ENCODE peak calls at places on chromosomes 3 and 15, in seven cellular contexts. P, J, S, X, A, B and Q are unnamed samples.

GRCh38 chr3:161559177-161559998 is 62.8 kb downstream of the OTOL1 start:
- DNase-seq in P (peak; percentile 45), J (no peak), S (peak; percentile 70), X (peak; percentile 64), A (peak; percentile 46), B (peak; percentile 75), Q (peak; percentile 36)

GRCh38 chr3:42033741-42034140 is 57.4 kb upstream of the TRAK1 start:
- DNase-seq in P (peak; percentile 57), J (no peak), S (no peak), X (peak; percentile 63), A (no peak), B (peak; percentile 59), Q (peak; percentile 52)

GRCh38 chr15:35195649-35196048 is 110.6 kb upstream of the NANOGP8 start:
- DNase-seq in P (no peak), J (no peak), S (no peak), X (no peak), A (no peak), B (no peak), Q (no peak)

GRCh38 chr3:176935524-176935923 is 261.8 kb downstream of the TBL1XR1 start:
- DNase-seq in P (no peak), J (no peak), S (no peak), X (no peak), A (no peak), B (no peak), Q (no peak)

GRCh38 chr15:80152896-80153876 is at the start of gene FAH:
- DNase-seq in P (peak; percentile 48), J (no peak), S (peak; percentile 62), X (peak; percentile 62), A (no peak), B (peak; percentile 41), Q (peak; percentile 57)

GRCh38 chr3:55483196-55484095 is 3.7 kb downstream of the WNT5A start:
- DNase-seq in P (no peak), J (no peak), S (no peak), X (no peak), A (no peak), B (no peak), Q (no peak)

GRCh38 chr15:92452143-92452542 is 58.5 kb downstream of the ST8SIA2 start:
- DNase-seq in P (no peak), J (no peak), S (no peak), X (no peak), A (no peak), B (no peak), Q (no peak)

GRCh38 chr15:97654677-97655076 is 305.8 kb upstream of the ARRDC4 start:
- DNase-seq in P (no peak), J (no peak), S (no peak), X (no peak), A (no peak), B (no peak), Q (no peak)

GRCh38 chr15:29813009-29813408 is 9.3 kb downstream of the TJP1 start:
- DNase-seq in P (peak; percentile 33), J (no peak), S (no peak), X (no peak), A (no peak), B (peak; percentile 54), Q (no peak)

GRCh38 chr15:51536965-51537574 is 85.5 kb downstream of the DMXL2 start:
- DNase-seq in P (no peak), J (no peak), S (peak; percentile 17), X (peak; percentile 52), A (peak; percentile 40), B (peak; percentile 33), Q (peak; percentile 51)

GRCh38 chr3:20125912-20126311 is 60.1 kb downstream of the SGO1 start:
- DNase-seq in P (no peak), J (no peak), S (no peak), X (no peak), A (no peak), B (no peak), Q (no peak)

GRCh38 chr3:129441215-129441614 is 1.2 kb downstream of the IFT122 start:
- DNase-seq in P (no peak), J (no peak), S (no peak), X (peak; percentile 30), A (no peak), B (no peak), Q (no peak)

GRCh38 chr15:85000937-85001336 is 19.3 kb downstream of the PDE8A start:
- DNase-seq in P (no peak), J (no peak), S (no peak), X (no peak), A (no peak), B (no peak), Q (no peak)

GRCh38 chr3:157837341-157837740 is 268.9 kb downstream of the SHOX2 start:
- DNase-seq in P (no peak), J (no peak), S (no peak), X (no peak), A (no peak), B (no peak), Q (no peak)

GRCh38 chr15:29668120-29668602 is 154.1 kb downstream of the TJP1 start:
- DNase-seq in P (peak; percentile 77), J (peak; percentile 68), S (peak; percentile 86), X (peak; percentile 95), A (peak; percentile 97), B (peak; percentile 95), Q (peak; percentile 85)

GRCh38 chr3:66165679-66166078 is 55.1 kb upstream of the SLC25A26 start:
- DNase-seq in P (no peak), J (no peak), S (no peak), X (no peak), A (no peak), B (no peak), Q (no peak)

GRCh38 chr3:147120029-147120428 is 286.3 kb downstream of the ZIC4 start:
- DNase-seq in P (peak; percentile 4), J (no peak), S (peak; percentile 65), X (peak; percentile 41), A (peak; percentile 10), B (peak; percentile 40), Q (peak; percentile 59)

GRCh38 chr3:144586382-144586781 is 614.8 kb downstream of the DIPK2A start:
- DNase-seq in P (peak; percentile 4), J (no peak), S (peak; percentile 9), X (peak; percentile 40), A (peak; percentile 14), B (no peak), Q (peak; percentile 76)

GRCh38 chr15:29278436-29279099 is 8.9 kb upstream of the NSMCE3 start:
- DNase-seq in P (peak; percentile 91), J (no peak), S (peak; percentile 91), X (peak; percentile 55), A (no peak), B (peak; percentile 83), Q (peak; percentile 75)

GRCh38 chr15:23690450-23690852 is 3.3 kb upstream of the NDN start:
- DNase-seq in P (peak; percentile 2), J (no peak), S (peak; percentile 38), X (peak; percentile 9), A (no peak), B (no peak), Q (peak; percentile 48)

GRCh38 chr3:54083901-54084300 is 38.5 kb upstream of the CACNA2D3 start:
- DNase-seq in P (no peak), J (no peak), S (no peak), X (no peak), A (no peak), B (no peak), Q (no peak)

GRCh38 chr3:54079314-54079713 is 43.0 kb upstream of the CACNA2D3 start:
- DNase-seq in P (no peak), J (no peak), S (no peak), X (no peak), A (no peak), B (no peak), Q (no peak)

GRCh38 chr3:54079729-54080128 is 42.6 kb upstream of the CACNA2D3 start:
- DNase-seq in P (no peak), J (no peak), S (no peak), X (no peak), A (no peak), B (no peak), Q (no peak)
- H3K4me3 ChIP-seq in P (no peak overlapping the region), J (no peak overlapping the region), S (no peak overlapping the region), X (no peak overlapping the region), A (no peak overlapping the region), B (no peak overlapping the region), Q (no peak overlapping the region)

DNA sequence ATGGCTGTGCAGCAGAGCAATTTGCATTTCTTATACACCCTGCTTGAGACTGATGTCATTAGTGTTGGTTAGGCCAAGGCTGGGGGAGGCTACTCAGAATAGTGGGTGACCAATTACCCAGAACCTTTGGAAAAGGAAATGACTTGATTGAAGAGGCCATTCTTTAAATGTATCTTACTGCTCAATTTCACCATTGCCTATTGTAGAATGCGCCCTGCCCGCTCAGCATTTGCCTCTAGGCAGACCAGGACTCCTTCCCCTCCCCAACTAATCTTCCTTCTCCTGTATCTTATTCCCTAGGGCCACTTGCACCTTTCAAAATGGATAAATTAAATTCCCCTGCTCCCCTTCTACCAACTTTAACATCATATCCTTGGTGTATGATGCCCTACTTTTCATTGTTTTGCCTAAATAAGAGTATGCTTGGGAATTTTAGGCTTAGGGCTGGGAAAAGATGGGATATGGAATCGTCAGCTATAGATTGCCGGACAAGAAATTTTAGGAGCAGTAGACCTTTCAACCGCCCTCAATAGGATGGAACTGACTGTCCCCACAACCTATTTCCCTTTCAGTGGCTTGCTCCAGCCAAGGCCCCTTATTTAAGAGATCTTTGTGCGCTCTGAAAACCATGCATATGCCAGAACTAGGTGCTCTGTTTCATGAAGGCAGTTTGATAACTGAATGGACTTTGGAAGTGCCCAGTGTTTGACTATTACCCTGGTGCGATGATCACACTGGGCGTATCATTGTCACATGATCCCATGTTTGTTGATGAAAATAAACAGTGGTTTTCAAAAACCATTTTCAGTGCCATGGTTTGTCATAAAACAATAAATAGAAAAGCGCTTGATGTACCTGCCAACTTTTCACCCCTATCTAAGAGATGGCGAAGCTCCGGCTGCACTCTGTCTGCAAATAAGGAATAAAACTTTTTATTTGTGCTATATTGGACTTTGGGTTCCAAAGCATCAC is 74.4 kb upstream of the TSEN2 start:
- DNase-seq in P (no peak), J (no peak), S (no peak), X (no peak), A (no peak), B (no peak), Q (no peak)
- H3K4me3 ChIP-seq in P (no peak overlapping the region), J (no peak overlapping the region), S (no peak overlapping the region), X (no peak overlapping the region), A (no peak overlapping the region), B (no peak overlapping the region), Q (no peak overlapping the region)

DNA sequence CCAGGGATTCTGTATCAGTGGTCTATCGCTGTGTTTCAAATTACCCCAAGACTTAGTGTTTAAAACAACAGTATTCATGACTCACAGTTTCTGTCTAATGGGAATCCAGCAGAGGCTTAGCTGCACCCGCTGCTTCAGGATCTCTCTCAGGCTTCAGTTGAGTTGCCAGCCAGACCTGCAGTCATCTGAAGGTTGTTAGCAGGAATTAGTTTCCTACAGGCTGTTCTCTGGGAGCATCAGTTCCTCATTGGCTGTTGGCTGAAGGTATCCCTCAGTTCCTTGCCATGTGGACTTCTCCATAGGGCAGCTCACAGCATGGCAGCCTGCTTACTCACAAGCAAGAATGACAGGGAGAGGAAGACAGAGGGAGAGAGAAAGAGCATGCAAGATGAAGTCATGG is 474.1 kb upstream of the PPP2R3A start:
- DNase-seq in P (no peak), J (no peak), S (peak; percentile 58), X (no peak), A (no peak), B (no peak), Q (no peak)
- H3K4me3 ChIP-seq in P (no peak overlapping the region), J (no peak overlapping the region), S (no peak overlapping the region), X (no peak overlapping the region), A (no peak overlapping the region), B (no peak overlapping the region), Q (no peak overlapping the region)

GRCh38 chr3:30875505-30875904 is 19.0 kb downstream of the GADL1 start:
- DNase-seq in P (no peak), J (no peak), S (no peak), X (no peak), A (no peak), B (no peak), Q (no peak)
- H3K4me3 ChIP-seq in P (no peak overlapping the region), J (no peak overlapping the region), S (no peak overlapping the region), X (no peak overlapping the region), A (no peak overlapping the region), B (no peak overlapping the region), Q (no peak overlapping the region)

GRCh38 chr3:15805756-15806266 is 8.0 kb upstream of the ANKRD28 start:
- DNase-seq in P (peak; percentile 77), J (no peak), S (peak; percentile 56), X (peak; percentile 93), A (peak; percentile 50), B (peak; percentile 77), Q (peak; percentile 75)
- H3K4me3 ChIP-seq in P (no peak overlapping the region), J (no peak overlapping the region), S (no peak overlapping the region), X (no peak overlapping the region), A (no peak overlapping the region), B (peak overlapping the region; percentile 8), Q (no peak overlapping the region)